ENCODE peak calls at places on chromosomes 6 and 20, in four cellular contexts. One of them, this sample, is unnamed.

GRCh38 chr20:51752343-51752951 is 15.7 kb downstream of the ATP9A start:
- DNase-seq in ovary: no peak
- DNase-seq in KG1: no peak
- DNase-seq in endodermal cell: no peak
- DNase-seq in this sample: no peak

GRCh38 chr6:53408826-53409225 is 60.1 kb upstream of the ELOVL5 start:
- DNase-seq in ovary: no peak
- DNase-seq in endodermal cell: no peak
- DNase-seq in KG1: no peak
- DNase-seq in this sample: no peak

GRCh38 chr6:83198486-83199172 is 5.5 kb downstream of the RWDD2A start:
- DNase-seq in endodermal cell: no peak
- DNase-seq in ovary: no peak
- DNase-seq in KG1: no peak
- DNase-seq in this sample: no peak

GRCh38 chr6:83974409-83975050 is 59.0 kb upstream of the MRAP2 start:
- DNase-seq in KG1: no peak
- DNase-seq in endodermal cell: no peak
- DNase-seq in ovary: no peak
- DNase-seq in this sample: no peak

GRCh38 chr6:158047120-158047518 is 65.5 kb downstream of the SYNJ2 start:
- DNase-seq in ovary: no peak
- DNase-seq in endodermal cell: no peak
- DNase-seq in KG1: no peak
- DNase-seq in this sample: no peak

GRCh38 chr6:47300417-47300816 is 9.3 kb downstream of the TNFRSF21 start:
- DNase-seq in KG1: no peak
- DNase-seq in endodermal cell: no peak
- DNase-seq in ovary: no peak
- DNase-seq in this sample: no peak

GRCh38 chr6:75748743-75749538 is at the start of gene MYO6:
- DNase-seq in endodermal cell: peak
- DNase-seq in ovary: peak
- DNase-seq in KG1: no peak
- DNase-seq in this sample: peak

GRCh38 chr6:158649289-158650143 is at the start of gene SYTL3:
- DNase-seq in ovary: peak
- DNase-seq in KG1: peak
- DNase-seq in endodermal cell: peak
- DNase-seq in this sample: peak

GRCh38 chr6:7086488-7086887 is 21.3 kb upstream of the RREB1 start:
- DNase-seq in ovary: peak
- DNase-seq in endodermal cell: no peak
- DNase-seq in KG1: no peak
- DNase-seq in this sample: peak

GRCh38 chr6:37433657-37434271 is 743 bp downstream of the CMTR1 start:
- DNase-seq in KG1: peak
- DNase-seq in ovary: no peak
- DNase-seq in endodermal cell: peak
- DNase-seq in this sample: no peak

GRCh38 chr6:134171517-134171916 is 119.1 kb upstream of the SLC2A12 start:
- DNase-seq in KG1: no peak
- DNase-seq in ovary: no peak
- DNase-seq in endodermal cell: no peak
- DNase-seq in this sample: no peak

GRCh38 chr20:37335642-37336368 is 10.1 kb upstream of the SRC start:
- DNase-seq in KG1: no peak
- DNase-seq in ovary: no peak
- DNase-seq in endodermal cell: no peak
- DNase-seq in this sample: no peak